ENCODE peak calls at places on chromosomes 13 and 19, in seven cellular contexts. One of them, this sample, is unnamed.

GRCh38 chr19:20367811-20368294 is 197.7 kb downstream of the ZNF737 start:
- DNase-seq in ovary: no peak
- DNase-seq in uterus: no peak
- DNase-seq in thyroid gland: peak; percentile 86
- DNase-seq in esophagus squamous epithelium: no peak
- DNase-seq in Peyer's patch: no peak
- DNase-seq in A549: no peak
- DNase-seq in this sample: peak; percentile 21

GRCh38 chr19:30076751-30077670 is 135.0 kb downstream of the URI1 start:
- DNase-seq in A549: no peak
- DNase-seq in ovary: no peak
- DNase-seq in esophagus squamous epithelium: no peak
- DNase-seq in uterus: no peak
- DNase-seq in thyroid gland: no peak
- DNase-seq in Peyer's patch: peak; percentile 21
- DNase-seq in this sample: no peak

GRCh38 chr13:79194727-79195126 is 211.3 kb downstream of the RBM26 start:
- DNase-seq in Peyer's patch: no peak
- DNase-seq in uterus: no peak
- DNase-seq in esophagus squamous epithelium: no peak
- DNase-seq in ovary: no peak
- DNase-seq in thyroid gland: no peak
- DNase-seq in A549: no peak
- DNase-seq in this sample: no peak

GRCh38 chr13:110944121-110944967 is 29.5 kb upstream of the ANKRD10 start:
- DNase-seq in ovary: no peak
- DNase-seq in esophagus squamous epithelium: no peak
- DNase-seq in thyroid gland: no peak
- DNase-seq in Peyer's patch: no peak
- DNase-seq in A549: peak; percentile 65
- DNase-seq in uterus: no peak
- DNase-seq in this sample: peak; percentile 36

GRCh38 chr19:31262673-31263308 is 86.4 kb downstream of the TSHZ3 start:
- DNase-seq in uterus: peak; percentile 51
- DNase-seq in A549: no peak
- DNase-seq in ovary: no peak
- DNase-seq in esophagus squamous epithelium: no peak
- DNase-seq in thyroid gland: no peak
- DNase-seq in Peyer's patch: no peak
- DNase-seq in this sample: no peak

GRCh38 chr19:35843676-35844481 is 8.4 kb downstream of the NPHS1 start:
- DNase-seq in Peyer's patch: no peak
- DNase-seq in uterus: no peak
- DNase-seq in thyroid gland: peak; percentile 16
- DNase-seq in A549: peak; percentile 88
- DNase-seq in ovary: no peak
- DNase-seq in esophagus squamous epithelium: no peak
- DNase-seq in this sample: no peak

GRCh38 chr13:110713981-110714797 is 689 bp downstream of the ING1 start:
- DNase-seq in A549: peak; percentile 34
- DNase-seq in Peyer's patch: peak; percentile 76
- DNase-seq in ovary: peak; percentile 72
- DNase-seq in esophagus squamous epithelium: no peak
- DNase-seq in uterus: peak; percentile 59
- DNase-seq in thyroid gland: peak; percentile 61
- DNase-seq in this sample: peak; percentile 36

GRCh38 chr19:28074773-28075172 is 1138.2 kb downstream of the UQCRFS1 start:
- DNase-seq in uterus: no peak
- DNase-seq in esophagus squamous epithelium: no peak
- DNase-seq in ovary: no peak
- DNase-seq in thyroid gland: no peak
- DNase-seq in Peyer's patch: no peak
- DNase-seq in A549: no peak
- DNase-seq in this sample: no peak

GRCh38 chr19:53290758-53291549 is 23.4 kb upstream of the VN1R4 start:
- DNase-seq in thyroid gland: no peak
- DNase-seq in ovary: no peak
- DNase-seq in Peyer's patch: no peak
- DNase-seq in uterus: no peak
- DNase-seq in esophagus squamous epithelium: no peak
- DNase-seq in A549: no peak
- DNase-seq in this sample: no peak
- H3K9me3 ChIP-seq in thyroid gland: no peaks in the 10 kb centered on the region
- H3K9me3 ChIP-seq in ovary: no peaks in the 10 kb centered on the region
- H3K9me3 ChIP-seq in Peyer's patch: peaks cover 32% of the 10 kb centered on the region
- H3K9me3 ChIP-seq in uterus: no peaks in the 10 kb centered on the region
- H3K9me3 ChIP-seq in esophagus squamous epithelium: peaks cover 22% of the 10 kb centered on the region
- H3K9me3 ChIP-seq in A549: peaks cover 46% of the 10 kb centered on the region
- H3K9me3 ChIP-seq in this sample: no peaks in the 10 kb centered on the region

DNA sequence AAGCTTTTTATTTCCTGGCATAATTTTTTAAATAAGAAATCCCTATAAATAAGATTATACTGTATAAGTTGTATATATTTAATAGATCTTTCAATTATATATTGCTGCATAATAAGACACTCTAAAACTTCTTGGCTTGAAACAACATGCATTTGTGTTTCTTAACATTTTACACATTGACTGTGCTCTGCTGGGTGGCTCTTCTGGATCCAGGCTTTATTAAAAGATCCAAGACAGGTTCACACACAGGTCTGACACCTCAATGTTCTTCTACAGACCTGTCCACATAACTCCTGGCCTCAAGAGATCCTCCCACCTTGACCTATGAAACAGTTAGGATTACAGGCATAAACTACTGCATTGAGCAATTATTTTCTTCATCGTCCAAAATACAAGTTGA is 77.6 kb upstream of the PCDH17 start:
- DNase-seq in thyroid gland: no peak
- DNase-seq in uterus: no peak
- DNase-seq in esophagus squamous epithelium: no peak
- DNase-seq in ovary: no peak
- DNase-seq in A549: no peak
- DNase-seq in Peyer's patch: no peak
- DNase-seq in this sample: no peak
- H3K4me1 ChIP-seq in thyroid gland: no peaks in the 10 kb centered on the region
- H3K4me1 ChIP-seq in uterus: no peaks in the 10 kb centered on the region
- H3K4me1 ChIP-seq in esophagus squamous epithelium: no peaks in the 10 kb centered on the region
- H3K4me1 ChIP-seq in ovary: no peaks in the 10 kb centered on the region
- H3K4me1 ChIP-seq in A549: no peaks in the 10 kb centered on the region
- H3K4me1 ChIP-seq in Peyer's patch: no peaks in the 10 kb centered on the region
- H3K4me1 ChIP-seq in this sample: no peaks in the 10 kb centered on the region

GRCh38 chr19:48372904-48373303 is 8.7 kb downstream of the SYNGR4 start:
- DNase-seq in uterus: no peak
- DNase-seq in esophagus squamous epithelium: no peak
- DNase-seq in thyroid gland: peak; percentile 47
- DNase-seq in A549: peak; percentile 68
- DNase-seq in Peyer's patch: no peak
- DNase-seq in ovary: no peak
- DNase-seq in this sample: peak; percentile 72
- TF ChIP-seq POLR2A in uterus: no peak
- TF ChIP-seq POLR2A in esophagus squamous epithelium: no peak
- TF ChIP-seq POLR2A in thyroid gland: no peak
- TF ChIP-seq POLR2A in A549: no peak
- TF ChIP-seq POLR2A in Peyer's patch: no peak
- TF ChIP-seq POLR2A in ovary: no peak
- TF ChIP-seq POLR2A in this sample: no peak

DNA sequence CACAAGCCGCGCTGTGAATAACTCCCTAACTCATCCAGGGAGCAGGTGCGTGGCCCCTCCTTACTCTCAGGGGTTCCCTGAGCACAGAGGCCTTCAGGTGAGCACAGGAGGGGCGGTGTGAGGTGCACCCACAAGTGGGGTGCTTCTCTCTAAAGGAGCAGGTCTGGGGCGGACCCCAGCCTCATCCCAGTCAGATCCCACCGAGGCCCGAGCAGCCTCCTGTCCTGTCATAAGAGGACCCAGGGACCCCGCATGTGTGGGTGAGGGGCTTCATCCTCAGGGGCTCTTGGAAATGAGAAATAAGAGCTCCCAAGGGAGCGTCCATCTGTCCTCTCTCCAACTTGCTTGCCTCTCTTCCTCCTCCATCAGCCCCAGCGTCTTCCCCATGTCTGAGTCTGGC is 3.0 kb upstream of the LILRA5 start:
- DNase-seq in Peyer's patch: no peak
- DNase-seq in uterus: no peak
- DNase-seq in thyroid gland: no peak
- DNase-seq in esophagus squamous epithelium: no peak
- DNase-seq in ovary: no peak
- DNase-seq in A549: no peak
- DNase-seq in this sample: no peak
- H3K9me3 ChIP-seq in Peyer's patch: no peaks in the 10 kb centered on the region
- H3K9me3 ChIP-seq in uterus: no peaks in the 10 kb centered on the region
- H3K9me3 ChIP-seq in thyroid gland: no peaks in the 10 kb centered on the region
- H3K9me3 ChIP-seq in esophagus squamous epithelium: no peaks in the 10 kb centered on the region
- H3K9me3 ChIP-seq in ovary: no peaks in the 10 kb centered on the region
- H3K9me3 ChIP-seq in A549: peaks cover 5% of the 10 kb centered on the region
- H3K9me3 ChIP-seq in this sample: no peaks in the 10 kb centered on the region

GRCh38 chr19:15265849-15266248 is 33.6 kb upstream of the EPHX3 start:
- DNase-seq in A549: no peak
- DNase-seq in esophagus squamous epithelium: no peak
- DNase-seq in ovary: peak; percentile 97
- DNase-seq in Peyer's patch: no peak
- DNase-seq in thyroid gland: peak; percentile 96
- DNase-seq in uterus: peak; percentile 95
- DNase-seq in this sample: peak; percentile 76

GRCh38 chr19:15263361-15263985 is 31.2 kb upstream of the EPHX3 start:
- DNase-seq in ovary: no peak
- DNase-seq in thyroid gland: peak; percentile 75
- DNase-seq in uterus: no peak
- DNase-seq in esophagus squamous epithelium: no peak
- DNase-seq in A549: no peak
- DNase-seq in Peyer's patch: no peak
- DNase-seq in this sample: no peak

GRCh38 chr19:15265214-15265613 is 33.0 kb upstream of the EPHX3 start:
- DNase-seq in Peyer's patch: no peak
- DNase-seq in ovary: no peak
- DNase-seq in A549: no peak
- DNase-seq in uterus: no peak
- DNase-seq in esophagus squamous epithelium: no peak
- DNase-seq in thyroid gland: no peak
- DNase-seq in this sample: no peak

GRCh38 chr19:15264933-15265206 is 32.6 kb upstream of the EPHX3 start:
- DNase-seq in thyroid gland: no peak
- DNase-seq in ovary: no peak
- DNase-seq in Peyer's patch: no peak
- DNase-seq in A549: no peak
- DNase-seq in esophagus squamous epithelium: no peak
- DNase-seq in uterus: no peak
- DNase-seq in this sample: no peak

GRCh38 chr19:15264061-15264932 is 32.0 kb upstream of the EPHX3 start:
- DNase-seq in A549: peak; percentile 64
- DNase-seq in uterus: peak; percentile 82
- DNase-seq in ovary: peak; percentile 81
- DNase-seq in Peyer's patch: peak; percentile 80
- DNase-seq in thyroid gland: peak; percentile 64
- DNase-seq in esophagus squamous epithelium: no peak
- DNase-seq in this sample: peak; percentile 61
- H3K4me1 ChIP-seq in A549: peaks cover 19% of the 10 kb centered on the region
- H3K4me1 ChIP-seq in uterus: peaks cover 8% of the 10 kb centered on the region
- H3K4me1 ChIP-seq in ovary: peaks cover 21% of the 10 kb centered on the region
- H3K4me1 ChIP-seq in Peyer's patch: no peaks in the 10 kb centered on the region
- H3K4me1 ChIP-seq in thyroid gland: peaks cover 41% of the 10 kb centered on the region
- H3K4me1 ChIP-seq in esophagus squamous epithelium: peaks cover 35% of the 10 kb centered on the region
- H3K4me1 ChIP-seq in this sample: peaks cover 21% of the 10 kb centered on the region

GRCh38 chr19:18251587-18252369 is 22.5 kb downstream of the IQCN start:
- DNase-seq in thyroid gland: peak; percentile 72
- DNase-seq in uterus: peak; percentile 77
- DNase-seq in ovary: peak; percentile 78
- DNase-seq in A549: peak; percentile 70
- DNase-seq in esophagus squamous epithelium: no peak
- DNase-seq in Peyer's patch: peak; percentile 82
- DNase-seq in this sample: peak; percentile 57
- TF ChIP-seq POLR2A in thyroid gland: no peak
- TF ChIP-seq POLR2A in uterus: no peak
- TF ChIP-seq POLR2A in ovary: peak; percentile 24
- TF ChIP-seq POLR2A in A549: no peak
- TF ChIP-seq POLR2A in esophagus squamous epithelium: no peak
- TF ChIP-seq POLR2A in Peyer's patch: no peak
- TF ChIP-seq POLR2A in this sample: no peak

GRCh38 chr19:56573914-56574313 is 6.6 kb downstream of the ZNF470 start:
- DNase-seq in A549: no peak
- DNase-seq in esophagus squamous epithelium: no peak
- DNase-seq in ovary: no peak
- DNase-seq in thyroid gland: no peak
- DNase-seq in uterus: no peak
- DNase-seq in Peyer's patch: no peak
- DNase-seq in this sample: no peak
- H3K9me3 ChIP-seq in A549: peaks cover 98% of the 10 kb centered on the region
- H3K9me3 ChIP-seq in esophagus squamous epithelium: peaks cover 88% of the 10 kb centered on the region
- H3K9me3 ChIP-seq in ovary: peaks cover 15% of the 10 kb centered on the region
- H3K9me3 ChIP-seq in thyroid gland: no peaks in the 10 kb centered on the region
- H3K9me3 ChIP-seq in uterus: peaks cover 24% of the 10 kb centered on the region
- H3K9me3 ChIP-seq in Peyer's patch: peaks cover 92% of the 10 kb centered on the region
- H3K9me3 ChIP-seq in this sample: peaks cover 9% of the 10 kb centered on the region

DNA sequence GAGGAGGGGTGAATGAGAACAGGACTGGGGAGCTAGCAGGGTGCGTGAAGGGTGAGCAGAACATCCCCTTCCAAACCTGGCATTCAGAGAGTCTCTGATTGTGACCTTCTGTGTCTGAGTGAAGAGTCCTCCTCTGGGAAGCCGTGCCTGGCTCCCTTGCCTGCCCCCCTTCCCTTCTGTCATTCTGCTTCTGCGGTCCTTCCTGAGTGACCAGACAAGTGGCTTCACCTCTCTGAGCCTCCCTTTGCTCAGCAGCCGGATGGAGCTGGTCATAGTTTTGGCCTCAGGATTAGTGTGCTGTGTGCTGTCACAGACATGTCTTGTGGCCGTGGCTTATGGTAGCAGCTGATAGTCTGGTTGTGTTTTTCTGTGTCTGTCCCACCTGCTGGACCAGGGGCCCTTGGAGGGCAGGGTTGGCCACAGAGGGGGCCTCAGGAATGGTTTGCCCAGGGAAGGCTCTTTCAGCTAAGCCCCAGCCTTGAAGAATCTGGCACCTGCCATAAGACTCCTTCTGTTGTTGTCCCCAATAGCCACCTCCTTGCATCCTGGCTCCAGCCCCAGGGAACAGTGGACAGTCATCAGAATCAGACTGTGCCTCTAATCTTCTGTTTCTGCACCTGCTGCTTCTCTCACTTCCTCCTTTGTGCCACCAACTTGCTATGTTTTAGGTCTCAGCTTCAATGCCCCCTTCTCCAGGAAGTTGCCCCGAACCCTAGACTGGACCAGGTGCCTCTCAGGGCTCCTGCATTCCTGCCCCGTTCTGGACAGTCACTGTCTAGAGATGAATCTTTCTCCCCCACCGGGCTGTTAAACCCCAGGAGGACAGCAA is 5.9 kb downstream of the CLPTM1 start:
- DNase-seq in ovary: no peak
- DNase-seq in uterus: no peak
- DNase-seq in thyroid gland: peak; percentile 76
- DNase-seq in esophagus squamous epithelium: no peak
- DNase-seq in Peyer's patch: no peak
- DNase-seq in A549: no peak
- DNase-seq in this sample: no peak
- H3K4me1 ChIP-seq in ovary: peaks cover 8% of the 10 kb centered on the region
- H3K4me1 ChIP-seq in uterus: peaks cover 2% of the 10 kb centered on the region
- H3K4me1 ChIP-seq in thyroid gland: peaks cover 5% of the 10 kb centered on the region
- H3K4me1 ChIP-seq in esophagus squamous epithelium: peaks cover 16% of the 10 kb centered on the region
- H3K4me1 ChIP-seq in Peyer's patch: peaks cover 27% of the 10 kb centered on the region
- H3K4me1 ChIP-seq in A549: peaks cover 14% of the 10 kb centered on the region
- H3K4me1 ChIP-seq in this sample: peaks cover 4% of the 10 kb centered on the region